ENCODE peak calls at places on chromosomes 6 and 20, in five cellular contexts. M is esophagus muscularis mucosa, J is coronary artery, E is prostate gland, S is psoas muscle. Z is an unnamed sample.

GRCh38 chr20:62875419-62876355 is 14.1 kb upstream of the TCFL5 start:
- DNase-seq in S (peak; percentile 90), J (peak; percentile 87), E (peak; percentile 60), M (no peak), Z (peak; percentile 87)

GRCh38 chr6:35278708-35279107 is 18.9 kb upstream of the DEF6 start:
- DNase-seq in J (no peak), S (no peak), M (no peak), E (no peak), Z (no peak)

GRCh38 chr6:157944983-157945931 is 36.4 kb upstream of the SYNJ2 start:
- DNase-seq in J (no peak), S (no peak), M (peak; percentile 60), E (no peak), Z (no peak)

GRCh38 chr6:117389227-117390057 is 36.3 kb downstream of the ROS1 start:
- DNase-seq in J (no peak), S (no peak), M (no peak), E (no peak), Z (no peak)

GRCh38 chr20:35618372-35619131 is 2.9 kb downstream of the SPAG4 start:
- DNase-seq in S (no peak), J (peak; percentile 76), E (no peak), M (no peak), Z (no peak)

GRCh38 chr6:24004062-24004461 is 122.0 kb upstream of the NRSN1 start:
- DNase-seq in E (no peak), M (no peak), J (no peak), S (no peak), Z (no peak)

GRCh38 chr6:111604259-111605099 is 1.2 kb downstream of the TRAF3IP2 start:
- DNase-seq in J (peak; percentile 91), S (peak; percentile 91), E (peak; percentile 34), M (peak; percentile 94), Z (peak; percentile 45)

GRCh38 chr6:87875781-87876180 is 171.9 kb upstream of the SPACA1 start:
- DNase-seq in M (no peak), J (no peak), S (no peak), E (no peak), Z (no peak)

GRCh38 chr6:124964084-124964763 is 2.0 kb downstream of the RNF217 start:
- DNase-seq in E (no peak), S (no peak), J (no peak), M (no peak), Z (no peak)

GRCh38 chr20:34627458-34627857 is 49.4 kb downstream of the PIGU start:
- DNase-seq in E (no peak), J (no peak), S (no peak), M (no peak), Z (no peak)

GRCh38 chr6:87730310-87730709 is 28.3 kb upstream of the AKIRIN2 start:
- DNase-seq in S (peak; percentile 92), M (no peak), E (peak; percentile 56), J (no peak), Z (no peak)

GRCh38 chr6:6859722-6860121 is 248.0 kb upstream of the RREB1 start:
- DNase-seq in J (no peak), E (no peak), M (no peak), S (no peak), Z (no peak)

GRCh38 chr6:11241793-11242201 is 9.3 kb upstream of the NEDD9 start:
- DNase-seq in J (peak; percentile 86), M (no peak), S (peak; percentile 66), E (no peak), Z (peak; percentile 49)

GRCh38 chr6:62429781-62430180 is 143.8 kb upstream of the KHDRBS2 start:
- DNase-seq in J (no peak), E (no peak), M (no peak), S (no peak), Z (no peak)

GRCh38 chr6:151098166-151098565 is 141.6 kb upstream of the AKAP12 start:
- DNase-seq in E (no peak), M (no peak), J (peak; percentile 8), S (no peak), Z (no peak)

GRCh38 chr20:12728782-12729181 is 280.0 kb upstream of the SPTLC3 start:
- DNase-seq in M (no peak), E (no peak), J (no peak), S (no peak), Z (no peak)

GRCh38 chr6:169110934-169111602 is 142.6 kb downstream of the THBS2 start:
- DNase-seq in E (no peak), M (peak; percentile 62), S (no peak), J (no peak), Z (no peak)

GRCh38 chr20:32941155-32941885 is 62.9 kb downstream of the SUN5 start:
- DNase-seq in J (no peak), E (no peak), M (no peak), S (no peak), Z (no peak)

GRCh38 chr6:155106456-155107107 is 111.5 kb downstream of the TIAM2 start:
- DNase-seq in E (no peak), J (no peak), M (no peak), S (no peak), Z (no peak)

GRCh38 chr6:85756982-85757381 is 114.3 kb upstream of the SYNCRIP start:
- DNase-seq in M (no peak), J (no peak), E (no peak), S (no peak), Z (no peak)

GRCh38 chr6:44116643-44117382 is 10.4 kb downstream of the MRPL14 start:
- DNase-seq in S (no peak), M (no peak), J (no peak), E (no peak), Z (no peak)

GRCh38 chr6:7129784-7130569 is 22.2 kb downstream of the RREB1 start:
- DNase-seq in M (no peak), S (peak; percentile 90), J (no peak), E (no peak), Z (no peak)

GRCh38 chr6:90472716-90473115 is 114.2 kb downstream of the MAP3K7 start:
- DNase-seq in S (no peak), J (no peak), M (no peak), E (no peak), Z (no peak)

GRCh38 chr6:15530411-15530810 is 132.4 kb downstream of the DTNBP1 start:
- DNase-seq in J (no peak), E (no peak), S (no peak), M (no peak), Z (no peak)

GRCh38 chr6:138204792-138205384 is 13.4 kb downstream of the PBOV1 start:
- DNase-seq in E (no peak), S (no peak), M (no peak), J (no peak), Z (no peak)

DNA sequence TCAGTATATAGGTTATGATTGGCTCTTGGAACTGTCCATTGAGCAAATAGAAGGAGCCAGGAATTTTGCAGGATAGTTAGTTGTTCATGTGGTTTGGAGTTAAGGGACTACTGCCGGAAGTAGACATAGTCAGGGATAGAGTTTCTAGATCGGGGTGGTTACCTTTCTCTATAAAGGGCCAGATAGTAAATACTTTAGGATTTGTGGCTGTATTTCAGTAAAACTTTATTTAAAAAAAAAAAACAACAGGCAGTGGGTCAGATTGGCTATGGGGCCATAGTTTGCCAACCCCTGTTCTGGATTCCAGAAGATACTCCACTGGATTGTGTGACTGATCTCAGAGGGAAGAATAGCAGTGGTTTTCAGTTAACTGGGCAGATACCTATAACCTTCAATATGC is 489.3 kb upstream of the SOX4 start:
- DNase-seq in S (no peak), J (no peak), M (no peak), E (no peak), Z (no peak)
- H3K27ac ChIP-seq in S (no peak overlapping the region), J (no peak overlapping the region), M (no peak overlapping the region), E (no peak overlapping the region), Z (no peak overlapping the region)

DNA sequence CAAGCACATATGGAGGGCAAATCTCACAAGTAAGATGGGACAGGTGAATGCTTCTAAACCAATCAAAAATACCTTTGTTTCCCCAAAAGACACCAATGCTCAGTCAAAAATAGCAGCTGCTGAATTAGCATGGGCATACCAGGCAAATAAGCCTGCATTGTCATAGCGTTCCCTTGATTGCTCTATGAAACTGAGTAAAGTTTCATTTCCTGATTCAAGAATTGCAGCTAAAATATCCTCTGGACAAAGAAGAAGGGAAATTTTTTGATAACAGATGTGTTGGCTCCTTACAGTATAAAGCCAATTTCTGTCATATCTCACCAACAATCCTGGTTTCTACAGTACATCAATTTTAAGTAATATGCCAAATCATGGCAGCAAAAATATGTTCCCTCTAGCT is 3.3 kb upstream of the TMEM14A start:
- DNase-seq in J (no peak), E (no peak), M (no peak), S (no peak), Z (no peak)
- TF ChIP-seq CTCF in J (no peak), E (no peak), M (no peak), S (no peak), Z (no peak)

GRCh38 chr6:89347825-89348224 is 4.7 kb downstream of the UBE2J1 start:
- DNase-seq in M (no peak), J (no peak), E (no peak), S (no peak), Z (no peak)

GRCh38 chr6:89351632-89352328 is 742 bp downstream of the UBE2J1 start:
- DNase-seq in J (no peak), E (no peak), M (no peak), S (no peak), Z (no peak)

GRCh38 chr6:89350281-89351037 is 2.1 kb downstream of the UBE2J1 start:
- DNase-seq in S (no peak), E (no peak), M (no peak), J (no peak), Z (no peak)

GRCh38 chr6:89346433-89346832 is 6.1 kb downstream of the UBE2J1 start:
- DNase-seq in S (no peak), E (no peak), J (no peak), M (no peak), Z (no peak)

DNA sequence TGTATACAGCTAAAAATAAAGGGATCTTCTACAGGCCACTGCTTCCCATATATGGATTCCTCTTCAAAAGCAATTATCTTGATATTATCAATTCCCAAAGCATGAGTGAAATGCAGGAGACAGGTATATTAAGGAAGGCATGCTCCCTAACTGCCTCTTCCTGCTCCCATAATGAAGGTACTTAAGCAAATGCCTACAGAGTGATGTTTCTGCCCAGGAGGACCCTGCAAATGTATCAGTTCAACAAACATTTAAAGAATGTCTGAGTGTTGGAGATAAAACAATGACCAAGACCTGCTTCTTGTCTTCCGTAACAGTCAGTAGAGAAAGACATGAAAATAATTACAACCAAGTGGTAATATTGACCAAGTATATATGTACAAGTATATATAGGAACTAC is 4.2 kb downstream of the UBE2J1 start:
- DNase-seq in S (no peak), J (no peak), E (no peak), M (no peak), Z (no peak)
- H3K4me3 ChIP-seq in S (no peak overlapping the region), J (no peak overlapping the region), E (no peak overlapping the region), M (no peak overlapping the region), Z (no peak overlapping the region)

GRCh38 chr6:2101213-2101612 is 144.2 kb downstream of the GMDS start:
- DNase-seq in J (no peak), S (no peak), M (no peak), E (no peak), Z (no peak)

GRCh38 chr6:2104524-2104880 is 140.9 kb downstream of the GMDS start:
- DNase-seq in E (no peak), J (no peak), S (no peak), M (no peak), Z (no peak)

GRCh38 chr6:2103644-2104523 is 141.5 kb downstream of the GMDS start:
- DNase-seq in E (no peak), M (no peak), J (no peak), S (no peak), Z (no peak)

GRCh38 chr6:2102966-2103365 is 142.4 kb downstream of the GMDS start:
- DNase-seq in S (no peak), E (no peak), M (no peak), J (no peak), Z (no peak)

GRCh38 chr6:2102316-2102883 is 143.0 kb downstream of the GMDS start:
- DNase-seq in M (no peak), E (no peak), J (no peak), S (no peak), Z (no peak)
- H3K27ac ChIP-seq in M (no peak overlapping the region), E (no peak overlapping the region), J (peak overlapping the region; percentile 64), S (no peak overlapping the region), Z (peak overlapping the region; percentile 45)